ENCODE peak calls at places on chromosomes 1 and 21, in six cellular contexts. X, L, K, F, P and Y are unnamed samples. For H3K4me1, the result is how much of the 10 kb centered on the place peaks cover.

GRCh38 chr1:209207126-209207700 is 376.3 kb upstream of the CAMK1G start:
- DNase-seq in L (no peak), X (no peak), K (no peak), P (no peak), F (no peak), Y (no peak)

GRCh38 chr1:204928671-204929486 is 58.2 kb downstream of the NFASC start:
- DNase-seq in L (peak), X (no peak), K (no peak), P (no peak), F (no peak), Y (peak)

GRCh38 chr1:94100785-94101612 is 19.9 kb downstream of the ABCA4 start:
- DNase-seq in X (no peak), L (no peak), K (no peak), P (no peak), F (peak), Y (no peak)

GRCh38 chr1:232150770-232151548 is 479.0 kb downstream of the SIPA1L2 start:
- DNase-seq in K (no peak), L (no peak), X (no peak), P (no peak), F (peak), Y (peak)

GRCh38 chr1:216531308-216532239 is 108.3 kb upstream of the USH2A start:
- DNase-seq in X (no peak), L (no peak), K (peak), P (peak), F (peak), Y (no peak)

GRCh38 chr21:42392731-42393442 is 3.0 kb downstream of the TMPRSS3 start:
- DNase-seq in F (peak), X (no peak), K (no peak), P (no peak), L (no peak), Y (no peak)

GRCh38 chr1:20787775-20788488 is 825 bp upstream of the HP1BP3 start:
- DNase-seq in F (peak), P (peak), X (no peak), K (peak), L (no peak), Y (peak)

GRCh38 chr1:54795100-54795665 is 5.9 kb downstream of the TTC22 start:
- DNase-seq in X (no peak), F (no peak), L (no peak), P (no peak), K (no peak), Y (no peak)

GRCh38 chr1:227785812-227786608 is 29.5 kb upstream of the PRSS38 start:
- DNase-seq in L (peak), K (no peak), P (no peak), X (no peak), F (no peak), Y (no peak)

GRCh38 chr1:161743231-161743630 is 6.4 kb upstream of the DUSP12 start:
- DNase-seq in F (peak), P (no peak), L (no peak), K (no peak), X (no peak), Y (no peak)

GRCh38 chr1:202165267-202165941 is 5.0 kb upstream of the PTPN7 start:
- DNase-seq in F (no peak), X (no peak), K (no peak), P (no peak), L (no peak), Y (no peak)

GRCh38 chr1:34824817-34825454 is 32.1 kb downstream of the GJA4 start:
- DNase-seq in X (no peak), L (peak), P (no peak), K (no peak), F (no peak), Y (no peak)

GRCh38 chr1:37817481-37817880 is 9.5 kb upstream of the YRDC start:
- DNase-seq in P (peak), X (no peak), K (peak), L (no peak), F (no peak), Y (peak)

GRCh38 chr1:25586181-25586588 is 30.4 kb upstream of the MAN1C1 start:
- DNase-seq in P (no peak), F (no peak), X (no peak), L (no peak), K (no peak), Y (peak)

GRCh38 chr1:223752721-223753515 is 40.6 kb downstream of the CAPN2 start:
- DNase-seq in F (no peak), L (peak), P (no peak), X (no peak), K (no peak), Y (peak)

GRCh38 chr1:56025942-56026341 is 553.4 kb downstream of the PLPP3 start:
- DNase-seq in X (no peak), F (peak), K (peak), P (peak), L (no peak), Y (no peak)

GRCh38 chr1:32651461-32652073 is 559 bp downstream of the RBBP4 start:
- DNase-seq in X (no peak), L (no peak), P (no peak), K (no peak), F (no peak), Y (no peak)
- H2BK5ac ChIP-seq in X (peak), L (peak), P (peak), K (peak), F (peak), Y (peak)

GRCh38 chr21:15514073-15514946 is 215.5 kb upstream of the USP25 start:
- DNase-seq in F (no peak), P (no peak), K (no peak), X (no peak), L (no peak), Y (peak)

GRCh38 chr21:15521644-15522001 is 208.2 kb upstream of the USP25 start:
- DNase-seq in X (no peak), K (no peak), P (no peak), L (no peak), F (peak), Y (no peak)

GRCh38 chr21:15520811-15521643 is 208.8 kb upstream of the USP25 start:
- DNase-seq in L (no peak), F (no peak), P (peak), X (no peak), K (peak), Y (peak)

GRCh38 chr21:15515908-15516307 is 213.9 kb upstream of the USP25 start:
- DNase-seq in K (no peak), P (no peak), X (no peak), F (no peak), L (no peak), Y (no peak)

DNA sequence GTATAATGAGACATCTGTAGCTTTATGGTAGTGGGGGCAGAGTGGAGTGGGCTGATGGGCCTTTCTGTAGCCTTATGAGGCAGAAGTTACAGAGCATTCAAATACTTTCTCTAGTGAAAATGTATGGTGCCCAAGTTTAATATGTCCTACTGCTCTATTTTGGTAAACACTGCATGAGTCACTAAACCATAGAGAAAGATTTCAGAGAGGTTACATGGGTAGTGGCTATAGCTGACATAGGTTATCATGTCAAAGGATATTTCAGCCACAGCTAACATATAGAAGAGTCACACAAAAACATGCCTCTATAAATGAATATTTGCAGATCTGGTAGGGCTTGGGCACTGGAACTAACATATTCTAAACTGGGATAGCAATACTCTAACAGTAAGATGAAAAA is 212.4 kb upstream of the USP25 start:
- DNase-seq in L (no peak), X (no peak), K (no peak), F (no peak), P (no peak), Y (no peak)
- H3K4me1 ChIP-seq in L (under half), X (under half), K (under half), F (under half), P (under half), Y (under half)

GRCh38 chr1:151611288-151611790 is 511 bp upstream of the SNX27 start:
- DNase-seq in K (peak), F (peak), X (no peak), L (no peak), P (peak), Y (peak)
- H3K4me3 ChIP-seq in K (no peak), F (no peak), X (no peak), L (no peak), P (no peak), Y (no peak)

GRCh38 chr1:28736450-28737244 is at the start of gene YTHDF2:
- DNase-seq in F (peak), P (peak), X (peak), K (peak), L (peak), Y (peak)
- H2BK5ac ChIP-seq in F (peak), P (peak), X (peak), K (peak), L (peak), Y (peak)

GRCh38 chr1:226425431-226426031 is 17.6 kb upstream of the PARP1 start:
- DNase-seq in K (no peak), L (no peak), F (no peak), P (no peak), X (no peak), Y (no peak)
- H3K4me1 ChIP-seq in K (under half), L (under half), F (under half), P (under half), X (under half), Y (under half)

DNA sequence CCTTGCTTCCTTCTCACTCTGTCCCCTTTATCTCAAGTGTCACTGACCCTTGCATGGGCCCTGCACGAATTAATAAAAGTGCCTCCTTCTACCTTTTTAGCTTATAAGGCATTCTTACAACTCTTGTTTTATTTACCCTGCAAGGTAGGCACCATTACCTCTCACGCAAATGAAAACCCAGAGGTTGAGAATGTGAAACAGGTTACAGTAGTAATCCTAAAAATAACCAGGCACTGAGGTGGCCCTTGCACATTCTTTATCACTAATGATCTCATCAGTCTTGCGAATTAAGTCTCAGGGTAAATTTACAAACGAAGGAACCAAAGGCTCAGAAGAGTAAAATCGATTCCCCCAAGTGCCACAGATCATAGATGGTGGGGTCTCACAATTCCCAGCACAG is 3.7 kb downstream of the GLIS1 start:
- DNase-seq in P (no peak), L (no peak), F (no peak), K (no peak), X (no peak), Y (no peak)
- H3K4me3 ChIP-seq in P (no peak), L (no peak), F (no peak), K (no peak), X (no peak), Y (no peak)

GRCh38 chr1:29379438-29380073 is 143.2 kb downstream of the PTPRU start:
- DNase-seq in K (peak), F (peak), X (peak), P (peak), L (peak), Y (peak)
- H2BK5ac ChIP-seq in K (no peak), F (no peak), X (no peak), P (no peak), L (no peak), Y (no peak)

DNA sequence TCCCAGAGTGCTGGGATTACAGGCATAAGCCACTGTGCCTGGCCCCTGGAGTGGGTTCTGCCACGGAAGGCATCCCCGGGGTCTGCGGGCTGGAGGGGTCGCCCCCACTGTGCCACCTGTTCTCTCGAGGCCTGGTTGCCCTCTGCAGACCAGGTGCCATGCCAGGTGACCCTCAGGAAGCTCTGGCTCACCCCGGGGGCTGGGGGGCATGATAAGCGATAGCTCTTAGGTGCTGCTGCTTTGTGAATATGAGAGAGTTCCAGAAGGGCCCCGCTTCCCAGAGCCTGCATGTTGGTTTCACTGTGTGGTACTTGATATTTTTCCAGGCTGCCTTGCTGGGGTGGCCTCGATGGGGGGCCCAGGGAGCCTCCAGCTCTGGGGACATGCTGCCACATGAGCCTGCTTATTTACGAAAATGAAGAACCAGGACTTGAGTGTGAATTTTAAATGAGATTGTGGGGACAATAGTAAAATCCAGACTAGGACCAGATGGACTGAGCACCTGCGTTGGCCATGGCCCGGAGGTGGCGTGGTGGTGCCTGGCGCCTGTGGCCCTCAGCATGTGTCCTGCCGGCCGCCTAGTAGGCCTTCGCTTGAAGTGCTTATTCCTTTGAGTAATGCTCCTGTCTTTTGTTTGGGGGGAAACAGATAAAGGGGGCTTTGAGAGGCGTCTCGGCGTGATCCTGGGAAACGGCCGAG is 7.3 kb downstream of the SKI start:
- DNase-seq in L (no peak), X (no peak), K (no peak), F (no peak), P (no peak), Y (no peak)
- H3K4me1 ChIP-seq in L (under half), X (under half), K (half or more), F (half or more), P (half or more), Y (under half)